ENCODE peak calls at places on chromosomes 2 and 18, in ten cellular contexts. Q is activated naive CD8-positive, alpha-beta T cell treated with anti-CD3 and anti-CD28 coated beads, Interleukin-2, amount 50 U/mL, for 24 hours; V is NCI-H146; N is WTC11; G is mesothelial cell of epicardium; W is GM19239; K is activated naive CD4-positive, alpha-beta T cell treated with anti-CD3 and anti-CD28 coated beads for 36 hours; B is substantia nigra; Y is H54; D is fibroblast of mammary gland. L is an unnamed sample.

GRCh38 chr2:10650746-10651145 is 39.0 kb downstream of the NOL10 start:
- DNase-seq in Q (no peak), V (no peak), N (no peak), G (no peak), W (no peak), K (no peak), B (no peak), Y (no peak), D (no peak), L (no peak)

GRCh38 chr2:17736989-17737388 is 16.6 kb downstream of the SMC6 start:
- DNase-seq in Q (no peak), V (no peak), N (no peak), G (no peak), W (no peak), K (no peak), B (no peak), Y (no peak), D (peak), L (no peak)

GRCh38 chr18:10054366-10054765 is 140.6 kb downstream of the VAPA start:
- DNase-seq in Q (no peak), V (no peak), N (no peak), G (no peak), W (no peak), K (no peak), B (no peak), Y (no peak), D (no peak), L (no peak)

GRCh38 chr2:229273384-229274338 is 2.6 kb upstream of the PID1 start:
- DNase-seq in Q (no peak), V (peak), N (peak), G (no peak), W (peak), K (no peak), B (no peak), Y (peak), D (peak), L (no peak)

GRCh38 chr2:129727286-129727685 is 252.2 kb upstream of the RAB6C start:
- DNase-seq in Q (no peak), V (no peak), N (no peak), G (no peak), W (no peak), K (no peak), B (no peak), Y (no peak), D (no peak), L (no peak)

GRCh38 chr2:196959291-196959690 is 32.8 kb upstream of the PGAP1 start:
- DNase-seq in Q (no peak), V (no peak), N (no peak), G (no peak), W (no peak), K (no peak), B (no peak), Y (no peak), D (no peak), L (no peak)

GRCh38 chr2:1544478-1545069 is 131.3 kb downstream of the TPO start:
- DNase-seq in Q (no peak), V (no peak), N (no peak), G (no peak), W (no peak), K (no peak), B (no peak), Y (no peak), D (peak), L (no peak)

GRCh38 chr2:66665124-66665984 is 230.4 kb downstream of the MEIS1 start:
- DNase-seq in Q (no peak), V (no peak), N (no peak), G (no peak), W (no peak), K (no peak), B (no peak), Y (no peak), D (peak), L (no peak)

GRCh38 chr2:215950009-215950408 is 63.3 kb downstream of the MREG start:
- DNase-seq in Q (no peak), V (peak), N (no peak), G (no peak), W (peak), K (no peak), B (no peak), Y (no peak), D (peak), L (no peak)

GRCh38 chr2:183038341-183039300 is at the start of gene NCKAP1:
- DNase-seq in Q (peak), V (peak), N (peak), G (peak), W (peak), K (peak), B (peak), Y (peak), D (peak), L (peak)

GRCh38 chr2:9944330-9944758 is 7.1 kb upstream of the GRHL1 start:
- DNase-seq in Q (no peak), V (no peak), N (no peak), G (no peak), W (no peak), K (no peak), B (no peak), Y (no peak), D (no peak), L (no peak)

GRCh38 chr2:226705965-226706364 is 93.7 kb downstream of the IRS1 start:
- DNase-seq in Q (no peak), V (no peak), N (no peak), G (no peak), W (no peak), K (no peak), B (no peak), Y (no peak), D (no peak), L (no peak)

GRCh38 chr2:88165604-88166003 is 4.5 kb upstream of the THNSL2 start:
- DNase-seq in Q (no peak), V (no peak), N (no peak), G (no peak), W (no peak), K (no peak), B (no peak), Y (no peak), D (no peak), L (no peak)

GRCh38 chr2:174112073-174112472 is 136.3 kb downstream of the OLA1 start:
- DNase-seq in Q (no peak), V (no peak), N (no peak), G (no peak), W (no peak), K (no peak), B (no peak), Y (no peak), D (no peak), L (no peak)

GRCh38 chr2:53801547-53801946 is 14.7 kb downstream of the ERLEC1 start:
- DNase-seq in Q (no peak), V (no peak), N (no peak), G (no peak), W (no peak), K (no peak), B (no peak), Y (no peak), D (no peak), L (no peak)

GRCh38 chr2:109607766-109608165 is 6.0 kb downstream of the SEPTIN10 start:
- DNase-seq in Q (no peak), V (no peak), N (no peak), G (no peak), W (no peak), K (no peak), B (no peak), Y (no peak), D (peak), L (no peak)

GRCh38 chr2:234241656-234242445 is 191.3 kb downstream of the SPP2 start:
- DNase-seq in Q (no peak), V (no peak), N (no peak), G (no peak), W (no peak), K (no peak), B (no peak), Y (no peak), D (peak), L (no peak)

L was measured in GM12892.